ENCODE peak calls at places on chromosomes 7 and 10, in six cellular contexts. M is A549, I is aorta, K is adrenal gland, R is AG04450, C is H7. N is an unnamed sample.

GRCh38 chr10:76082956-76083355 is 651.5 kb downstream of the LRMDA start:
- DNase-seq in M (peak; percentile 52), I (no peak), K (no peak), R (no peak), C (peak; percentile 73), N (no peak)

GRCh38 chr7:83957333-83957732 is 237.3 kb downstream of the SEMA3A start:
- DNase-seq in M (peak; percentile 9), I (no peak), K (no peak), R (no peak), C (no peak), N (no peak)

GRCh38 chr10:16967000-16967865 is 150.0 kb upstream of the RSU1 start:
- DNase-seq in M (no peak), I (no peak), K (no peak), R (peak; percentile 88), C (no peak), N (no peak)

GRCh38 chr7:100835903-100836811 is 8.8 kb upstream of the EPHB4 start:
- DNase-seq in M (no peak), I (no peak), K (peak; percentile 60), R (no peak), C (peak; percentile 96), N (peak; percentile 79)

GRCh38 chr7:83677180-83677866 is 28.4 kb upstream of the SEMA3E start:
- DNase-seq in M (peak; percentile 70), I (no peak), K (no peak), R (peak; percentile 77), C (no peak), N (peak; percentile 92)

GRCh38 chr10:97842658-97843295 is 6.9 kb upstream of the GOLGA7B start:
- DNase-seq in M (no peak), I (no peak), K (no peak), R (no peak), C (no peak), N (peak; percentile 54)

GRCh38 chr7:21429786-21430574 is 2.1 kb downstream of the SP4 start:
- DNase-seq in M (no peak), I (no peak), K (no peak), R (no peak), C (no peak), N (no peak)

GRCh38 chr10:50367732-50368131 is 116.4 kb upstream of the ASAH2 start:
- DNase-seq in M (peak; percentile 58), I (no peak), K (peak; percentile 32), R (no peak), C (peak; percentile 31), N (peak; percentile 61)

GRCh38 chr7:133535308-133535707 is 282.4 kb downstream of the EXOC4 start:
- DNase-seq in M (no peak), I (no peak), K (no peak), R (no peak), C (no peak), N (peak; percentile 43)

GRCh38 chr10:113565364-113565763 is 12.5 kb downstream of the HABP2 start:
- DNase-seq in M (no peak), I (no peak), K (no peak), R (no peak), C (no peak), N (peak; percentile 22)

GRCh38 chr7:157795199-157795598 is 458.4 kb downstream of the DNAJB6 start:
- DNase-seq in M (no peak), I (no peak), K (no peak), R (no peak), C (no peak), N (no peak)

GRCh38 chr7:158959954-158960353 is 103.6 kb downstream of the DYNC2I1 start:
- DNase-seq in M (no peak), I (no peak), K (no peak), R (no peak), C (peak; percentile 22), N (no peak)

GRCh38 chr10:110209399-110209925 is 2.1 kb downstream of the MXI1 start:
- DNase-seq in M (peak; percentile 68), I (peak; percentile 91), K (peak; percentile 86), R (peak; percentile 24), C (no peak), N (peak; percentile 72)

GRCh38 chr10:22344781-22345300 is 455 bp upstream of the SPAG6 start:
- DNase-seq in M (no peak), I (no peak), K (no peak), R (no peak), C (peak; percentile 23), N (no peak)

DNA sequence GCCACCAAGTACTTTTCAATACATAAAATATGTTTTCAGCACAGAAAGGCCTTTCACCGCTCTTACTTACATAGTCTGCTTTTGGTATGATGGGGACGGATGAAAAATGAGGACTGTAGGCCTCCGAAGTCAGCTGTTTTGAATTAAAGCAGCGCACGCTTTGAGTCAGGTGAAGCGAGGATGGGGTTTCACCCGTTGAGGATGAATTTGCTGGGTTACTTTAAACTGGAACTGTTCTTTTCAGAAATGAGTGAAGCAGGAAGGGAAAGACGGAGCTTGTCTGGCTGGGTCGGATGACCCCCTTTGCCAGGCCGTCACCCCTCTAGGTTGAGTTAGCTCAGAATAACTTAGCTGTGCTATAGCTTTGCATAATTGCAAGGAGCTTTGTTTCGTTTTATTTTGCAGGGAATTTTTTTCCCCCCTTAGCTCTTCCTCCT is 40.0 kb downstream of the CUX1 start:
- DNase-seq in M (no peak), I (no peak), K (no peak), R (no peak), C (no peak), N (peak; percentile 32)
- H3K4me3 ChIP-seq in M (no peak overlapping the region), I (no peak overlapping the region), K (no peak overlapping the region), R (no peak overlapping the region), C (no peak overlapping the region), N (peak overlapping the region; percentile 51)

DNA sequence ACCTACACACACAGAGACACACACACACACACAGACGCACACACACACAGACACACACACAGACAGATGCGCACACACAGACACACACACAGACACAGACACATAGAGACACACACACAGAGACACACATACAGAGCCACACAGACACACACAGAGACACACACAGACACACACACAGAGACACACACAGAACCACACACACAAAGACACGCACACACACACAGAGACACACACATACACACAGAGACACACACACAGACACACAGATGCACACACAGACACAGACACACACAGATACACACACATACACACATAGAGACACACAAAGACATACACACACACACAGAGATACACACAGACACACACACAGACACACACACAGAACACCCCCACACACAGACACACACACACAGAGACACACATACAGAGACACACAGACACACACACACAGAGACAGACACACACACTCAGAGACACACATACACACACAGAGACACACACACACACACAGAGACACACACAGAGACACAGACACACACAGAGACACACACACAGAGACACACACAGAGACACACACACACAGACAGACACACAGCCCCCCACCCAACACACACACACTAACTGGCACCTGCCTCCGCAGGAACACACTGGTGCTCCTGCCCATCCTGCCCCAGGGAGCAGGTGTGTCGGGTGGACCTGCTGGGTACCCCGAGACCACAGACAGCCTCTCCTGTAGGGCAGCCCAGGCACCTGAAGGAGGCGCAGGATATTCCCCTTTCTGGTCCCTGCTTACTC is 5.5 kb upstream of the FZD9 start:
- DNase-seq in M (no peak), I (no peak), K (no peak), R (no peak), C (peak; percentile 78), N (no peak)
- H3K4me3 ChIP-seq in M (no peak overlapping the region), I (no peak overlapping the region), K (no peak overlapping the region), R (no peak overlapping the region), C (no peak overlapping the region), N (no peak overlapping the region)

GRCh38 chr7:23477170-23477525 is 6.9 kb upstream of the IGF2BP3 start:
- DNase-seq in M (no peak), I (no peak), K (no peak), R (no peak), C (no peak), N (no peak)

GRCh38 chr7:23474829-23475578 is 4.7 kb upstream of the IGF2BP3 start:
- DNase-seq in M (no peak), I (no peak), K (no peak), R (no peak), C (no peak), N (no peak)

GRCh38 chr7:23477962-23478866 is 7.9 kb upstream of the IGF2BP3 start:
- DNase-seq in M (no peak), I (no peak), K (no peak), R (no peak), C (no peak), N (no peak)

GRCh38 chr7:23475579-23475844 is 5.2 kb upstream of the IGF2BP3 start:
- DNase-seq in M (no peak), I (no peak), K (no peak), R (no peak), C (no peak), N (no peak)

GRCh38 chr7:23476286-23477169 is 6.2 kb upstream of the IGF2BP3 start:
- DNase-seq in M (no peak), I (no peak), K (no peak), R (no peak), C (no peak), N (no peak)
- H3K4me3 ChIP-seq in M (peak overlapping the region; percentile 80), I (no peak overlapping the region), K (no peak overlapping the region), R (no peak overlapping the region), C (peak overlapping the region; percentile 1), N (peak overlapping the region; percentile 87)

GRCh38 chr10:71729023-71729649 is 9.6 kb upstream of the C10orf105 start:
- DNase-seq in M (peak; percentile 67), I (no peak), K (peak; percentile 38), R (no peak), C (no peak), N (peak; percentile 50)

GRCh38 chr10:71727429-71728217 is 8.0 kb upstream of the C10orf105 start:
- DNase-seq in M (peak; percentile 42), I (no peak), K (peak; percentile 82), R (no peak), C (no peak), N (peak; percentile 32)

GRCh38 chr10:71726673-71727428 is 7.3 kb upstream of the C10orf105 start:
- DNase-seq in M (no peak), I (no peak), K (no peak), R (no peak), C (no peak), N (no peak)

GRCh38 chr10:71725998-71726672 is 6.6 kb upstream of the C10orf105 start:
- DNase-seq in M (peak; percentile 55), I (no peak), K (peak; percentile 21), R (no peak), C (peak; percentile 89), N (peak; percentile 24)

DNA sequence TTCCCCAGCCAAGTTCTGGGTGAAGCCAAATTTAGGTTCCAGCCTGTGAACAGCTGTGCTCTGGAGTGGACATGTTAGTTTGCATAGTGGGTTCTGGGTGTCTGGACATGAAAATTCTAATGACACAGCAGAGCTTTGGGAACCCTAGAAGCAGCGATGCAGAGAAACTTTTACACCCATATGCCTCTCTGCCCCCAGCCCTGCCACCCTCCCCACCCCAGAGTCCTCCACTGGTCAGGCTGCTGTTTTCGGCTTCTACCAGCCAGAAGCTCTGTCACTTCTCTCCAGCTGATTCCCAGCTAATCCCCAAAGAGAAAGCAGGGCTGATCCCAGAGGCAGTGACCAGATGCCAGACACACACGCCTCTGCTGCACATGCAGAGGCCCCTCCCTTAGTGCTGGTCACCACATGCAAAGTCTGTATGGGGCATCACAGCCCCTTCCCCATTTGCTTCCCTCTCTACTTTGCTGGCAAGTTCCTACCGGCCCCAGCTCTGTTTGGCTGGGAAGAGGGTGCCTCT is 8.7 kb upstream of the C10orf105 start:
- DNase-seq in M (no peak), I (no peak), K (no peak), R (no peak), C (no peak), N (peak; percentile 57)
- H3K4me3 ChIP-seq in M (no peak overlapping the region), I (no peak overlapping the region), K (no peak overlapping the region), R (no peak overlapping the region), C (no peak overlapping the region), N (no peak overlapping the region)

DNA sequence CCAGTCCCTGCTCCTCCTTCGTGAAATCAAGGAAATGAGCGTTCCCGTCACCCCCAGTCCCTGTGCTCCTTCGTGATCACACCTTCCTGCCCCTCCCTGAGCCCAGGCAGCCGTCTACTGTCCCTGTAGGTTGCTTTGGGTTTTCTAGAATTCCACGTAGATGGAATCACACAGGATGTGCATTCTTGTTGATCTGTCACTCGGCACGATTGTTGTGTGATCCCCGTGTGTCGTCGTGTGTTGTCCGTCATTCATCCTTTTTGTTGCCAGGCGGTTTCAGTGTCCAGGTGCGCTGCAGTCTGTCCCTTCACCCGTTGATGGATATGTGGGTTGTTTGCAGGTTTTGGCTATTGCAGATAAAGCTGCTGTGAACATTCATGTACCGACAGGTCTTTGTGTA is 9.4 kb downstream of the MTG1 start:
- DNase-seq in M (no peak), I (no peak), K (no peak), R (no peak), C (peak; percentile 17), N (no peak)
- H3K4me3 ChIP-seq in M (no peak overlapping the region), I (no peak overlapping the region), K (no peak overlapping the region), R (no peak overlapping the region), C (no peak overlapping the region), N (no peak overlapping the region)

N was measured in SJCRH30.